ENCODE peak calls at places on chromosome 16, in ten cellular contexts. One of them, this sample, is unnamed.

GRCh38 chr16:3514621-3515020 is 13.8 kb downstream of the CLUAP1 start:
- DNase-seq in fibroblast of lung: peak
- DNase-seq in Peyer's patch: no peak
- DNase-seq in IMR-90: peak
- DNase-seq in neural progenitor cell: no peak
- DNase-seq in H9: no peak
- DNase-seq in kidney: no peak
- DNase-seq in CD4-positive, alpha-beta T cell: no peak
- DNase-seq in sigmoid colon: no peak
- DNase-seq in left ventricle myocardium inferior: no peak
- DNase-seq in this sample: no peak

GRCh38 chr16:4859900-4860255 is 12.6 kb downstream of the UBN1 start:
- DNase-seq in left ventricle myocardium inferior: no peak
- DNase-seq in kidney: peak
- DNase-seq in sigmoid colon: no peak
- DNase-seq in Peyer's patch: no peak
- DNase-seq in CD4-positive, alpha-beta T cell: no peak
- DNase-seq in neural progenitor cell: no peak
- DNase-seq in IMR-90: peak
- DNase-seq in fibroblast of lung: no peak
- DNase-seq in H9: no peak
- DNase-seq in this sample: no peak

GRCh38 chr16:19835989-19836421 is 48.6 kb downstream of the GPRC5B start:
- DNase-seq in CD4-positive, alpha-beta T cell: no peak
- DNase-seq in kidney: no peak
- DNase-seq in neural progenitor cell: no peak
- DNase-seq in sigmoid colon: no peak
- DNase-seq in Peyer's patch: no peak
- DNase-seq in left ventricle myocardium inferior: no peak
- DNase-seq in IMR-90: peak
- DNase-seq in fibroblast of lung: peak
- DNase-seq in H9: no peak
- DNase-seq in this sample: no peak

GRCh38 chr16:14360326-14361037 is 269.6 kb downstream of the PARN start:
- DNase-seq in fibroblast of lung: no peak
- DNase-seq in kidney: no peak
- DNase-seq in sigmoid colon: no peak
- DNase-seq in H9: no peak
- DNase-seq in Peyer's patch: no peak
- DNase-seq in left ventricle myocardium inferior: no peak
- DNase-seq in neural progenitor cell: no peak
- DNase-seq in IMR-90: no peak
- DNase-seq in CD4-positive, alpha-beta T cell: no peak
- DNase-seq in this sample: no peak

GRCh38 chr16:2527784-2528100 is 3.5 kb downstream of the CEMP1 start:
- DNase-seq in neural progenitor cell: no peak
- DNase-seq in kidney: peak
- DNase-seq in left ventricle myocardium inferior: no peak
- DNase-seq in CD4-positive, alpha-beta T cell: no peak
- DNase-seq in IMR-90: no peak
- DNase-seq in sigmoid colon: no peak
- DNase-seq in fibroblast of lung: no peak
- DNase-seq in H9: no peak
- DNase-seq in Peyer's patch: peak
- DNase-seq in this sample: no peak

GRCh38 chr16:53945996-53946395 is 242.0 kb downstream of the FTO start:
- DNase-seq in neural progenitor cell: peak
- DNase-seq in IMR-90: peak
- DNase-seq in Peyer's patch: no peak
- DNase-seq in H9: no peak
- DNase-seq in left ventricle myocardium inferior: no peak
- DNase-seq in sigmoid colon: no peak
- DNase-seq in kidney: no peak
- DNase-seq in CD4-positive, alpha-beta T cell: no peak
- DNase-seq in fibroblast of lung: peak
- DNase-seq in this sample: no peak

GRCh38 chr16:27434141-27435051 is 32.4 kb downstream of the IL21R start:
- DNase-seq in fibroblast of lung: no peak
- DNase-seq in sigmoid colon: peak
- DNase-seq in kidney: peak
- DNase-seq in CD4-positive, alpha-beta T cell: no peak
- DNase-seq in H9: peak
- DNase-seq in neural progenitor cell: no peak
- DNase-seq in IMR-90: no peak
- DNase-seq in Peyer's patch: no peak
- DNase-seq in left ventricle myocardium inferior: no peak
- DNase-seq in this sample: peak

GRCh38 chr16:53089434-53090270 is 34.9 kb downstream of the CHD9 start:
- DNase-seq in sigmoid colon: peak
- DNase-seq in IMR-90: no peak
- DNase-seq in neural progenitor cell: peak
- DNase-seq in fibroblast of lung: peak
- DNase-seq in left ventricle myocardium inferior: no peak
- DNase-seq in H9: no peak
- DNase-seq in Peyer's patch: no peak
- DNase-seq in CD4-positive, alpha-beta T cell: no peak
- DNase-seq in kidney: no peak
- DNase-seq in this sample: no peak

GRCh38 chr16:18832021-18832420 is 30.7 kb upstream of the ARL6IP1 start:
- DNase-seq in CD4-positive, alpha-beta T cell: no peak
- DNase-seq in Peyer's patch: no peak
- DNase-seq in fibroblast of lung: no peak
- DNase-seq in sigmoid colon: no peak
- DNase-seq in neural progenitor cell: peak
- DNase-seq in left ventricle myocardium inferior: no peak
- DNase-seq in kidney: no peak
- DNase-seq in IMR-90: no peak
- DNase-seq in H9: no peak
- DNase-seq in this sample: no peak

GRCh38 chr16:18829221-18829620 is 27.9 kb upstream of the ARL6IP1 start:
- DNase-seq in CD4-positive, alpha-beta T cell: no peak
- DNase-seq in IMR-90: no peak
- DNase-seq in H9: no peak
- DNase-seq in Peyer's patch: no peak
- DNase-seq in left ventricle myocardium inferior: no peak
- DNase-seq in kidney: no peak
- DNase-seq in fibroblast of lung: no peak
- DNase-seq in sigmoid colon: no peak
- DNase-seq in neural progenitor cell: no peak
- DNase-seq in this sample: no peak

GRCh38 chr16:18832613-18833012 is 31.3 kb upstream of the ARL6IP1 start:
- DNase-seq in left ventricle myocardium inferior: no peak
- DNase-seq in sigmoid colon: no peak
- DNase-seq in Peyer's patch: no peak
- DNase-seq in H9: no peak
- DNase-seq in IMR-90: no peak
- DNase-seq in kidney: no peak
- DNase-seq in neural progenitor cell: peak
- DNase-seq in CD4-positive, alpha-beta T cell: no peak
- DNase-seq in fibroblast of lung: no peak
- DNase-seq in this sample: no peak

GRCh38 chr16:18827890-18828289 is 26.5 kb upstream of the ARL6IP1 start:
- DNase-seq in fibroblast of lung: no peak
- DNase-seq in Peyer's patch: no peak
- DNase-seq in neural progenitor cell: no peak
- DNase-seq in IMR-90: no peak
- DNase-seq in CD4-positive, alpha-beta T cell: no peak
- DNase-seq in sigmoid colon: no peak
- DNase-seq in H9: no peak
- DNase-seq in left ventricle myocardium inferior: no peak
- DNase-seq in kidney: no peak
- DNase-seq in this sample: no peak
- TF ChIP-seq CTCF in fibroblast of lung: no peak
- TF ChIP-seq CTCF in Peyer's patch: no peak
- TF ChIP-seq CTCF in neural progenitor cell: no peak
- TF ChIP-seq CTCF in IMR-90: no peak
- TF ChIP-seq CTCF in CD4-positive, alpha-beta T cell: no peak
- TF ChIP-seq CTCF in sigmoid colon: no peak
- TF ChIP-seq CTCF in H9: no peak
- TF ChIP-seq CTCF in left ventricle myocardium inferior: no peak
- TF ChIP-seq CTCF in kidney: no peak
- TF ChIP-seq CTCF in this sample: no peak

GRCh38 chr16:87278191-87279093 is 38.8 kb downstream of the C16orf95 start:
- DNase-seq in neural progenitor cell: peak
- DNase-seq in Peyer's patch: peak
- DNase-seq in left ventricle myocardium inferior: peak
- DNase-seq in fibroblast of lung: peak
- DNase-seq in H9: peak
- DNase-seq in kidney: peak
- DNase-seq in CD4-positive, alpha-beta T cell: no peak
- DNase-seq in IMR-90: peak
- DNase-seq in sigmoid colon: peak
- DNase-seq in this sample: no peak
- TF ChIP-seq CTCF in neural progenitor cell: peak
- TF ChIP-seq CTCF in Peyer's patch: peak
- TF ChIP-seq CTCF in left ventricle myocardium inferior: peak
- TF ChIP-seq CTCF in fibroblast of lung: peak
- TF ChIP-seq CTCF in H9: peak
- TF ChIP-seq CTCF in kidney: peak
- TF ChIP-seq CTCF in CD4-positive, alpha-beta T cell: peak
- TF ChIP-seq CTCF in IMR-90: peak
- TF ChIP-seq CTCF in sigmoid colon: peak
- TF ChIP-seq CTCF in this sample: peak

DNA sequence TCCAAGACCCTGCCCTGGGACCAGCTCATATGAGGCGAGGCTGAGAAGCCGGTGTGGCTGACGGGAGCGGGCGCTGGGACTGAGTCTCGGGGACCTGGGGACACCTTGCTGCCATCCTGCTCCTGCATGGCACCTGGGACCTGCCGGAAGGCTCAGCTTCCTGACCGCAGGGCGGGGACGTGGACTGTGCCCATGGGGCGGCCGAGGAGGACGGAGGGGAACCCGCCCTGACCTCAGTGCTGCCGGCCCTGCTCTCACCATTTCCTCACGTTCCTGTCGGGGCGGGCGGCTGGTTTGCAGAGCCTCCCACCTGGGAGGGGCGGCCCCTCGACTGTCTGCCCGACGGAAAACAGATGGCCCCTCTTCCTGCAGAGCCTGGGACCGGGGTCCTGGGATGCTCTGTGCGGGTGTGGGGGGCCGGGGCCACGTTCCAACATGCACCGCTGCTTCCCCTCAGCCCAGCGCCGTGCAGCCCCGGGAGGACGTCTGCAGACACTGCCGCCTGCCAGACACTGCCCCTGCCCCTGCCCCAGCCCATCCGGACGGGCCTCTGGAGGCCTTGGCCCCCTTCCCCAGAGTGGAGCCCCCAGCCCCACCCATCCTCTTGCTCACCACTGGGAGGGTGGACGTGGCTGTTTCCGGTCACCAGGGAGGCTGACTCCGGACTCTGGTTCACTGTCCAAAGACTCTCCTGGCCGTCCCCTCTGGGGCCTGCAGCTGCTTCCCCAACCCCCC is 43.9 kb upstream of the SSTR5 start:
- DNase-seq in H9: no peak
- DNase-seq in CD4-positive, alpha-beta T cell: no peak
- DNase-seq in Peyer's patch: no peak
- DNase-seq in neural progenitor cell: no peak
- DNase-seq in IMR-90: no peak
- DNase-seq in kidney: no peak
- DNase-seq in sigmoid colon: no peak
- DNase-seq in left ventricle myocardium inferior: no peak
- DNase-seq in fibroblast of lung: no peak
- DNase-seq in this sample: no peak
- TF ChIP-seq CTCF in H9: no peak
- TF ChIP-seq CTCF in CD4-positive, alpha-beta T cell: no peak
- TF ChIP-seq CTCF in Peyer's patch: no peak
- TF ChIP-seq CTCF in neural progenitor cell: no peak
- TF ChIP-seq CTCF in IMR-90: no peak
- TF ChIP-seq CTCF in kidney: no peak
- TF ChIP-seq CTCF in sigmoid colon: no peak
- TF ChIP-seq CTCF in left ventricle myocardium inferior: no peak
- TF ChIP-seq CTCF in fibroblast of lung: no peak
- TF ChIP-seq CTCF in this sample: no peak

DNA sequence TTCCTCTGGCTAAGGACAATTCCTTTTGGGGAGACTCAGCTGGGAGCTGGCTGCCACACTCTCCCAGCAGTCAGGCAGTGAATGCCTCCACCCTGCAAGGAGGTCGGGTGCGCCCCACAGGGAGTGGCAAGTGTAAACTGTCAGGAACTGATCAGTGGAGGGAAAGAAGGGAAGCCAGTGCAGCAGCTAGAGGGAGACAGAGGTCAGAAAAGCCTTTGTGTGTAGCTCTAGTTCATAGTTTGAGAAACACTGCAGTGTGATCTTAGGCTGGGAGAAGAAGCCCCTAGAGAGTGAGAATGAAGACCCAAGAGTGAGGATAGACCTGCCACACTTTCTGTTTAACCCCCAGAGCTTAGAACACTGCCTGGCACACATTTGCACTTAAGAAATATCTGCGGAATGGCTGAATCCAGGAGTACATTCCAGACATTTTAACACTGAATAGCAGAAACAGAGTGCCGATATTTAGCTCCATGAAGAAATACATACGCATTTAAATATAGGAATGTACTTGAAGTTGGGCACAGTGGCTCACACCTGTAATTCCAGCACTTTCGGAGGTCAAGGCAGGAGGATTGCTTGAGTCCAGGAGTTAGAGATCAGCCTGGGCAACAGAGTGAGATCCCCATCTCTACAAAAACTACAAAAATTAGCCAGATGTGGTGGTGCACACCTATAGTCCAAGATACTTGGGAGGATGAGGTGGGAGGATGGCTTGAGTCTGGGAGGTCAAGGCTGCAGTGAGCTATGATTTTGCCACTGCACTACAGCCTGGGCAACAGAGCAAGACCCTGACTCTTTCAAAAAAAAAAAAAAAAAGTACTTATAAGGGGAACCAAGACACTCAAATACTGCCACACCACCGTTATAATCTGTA is 11.1 kb upstream of the SLC5A11 start:
- DNase-seq in neural progenitor cell: peak
- DNase-seq in Peyer's patch: peak
- DNase-seq in kidney: no peak
- DNase-seq in H9: peak
- DNase-seq in left ventricle myocardium inferior: no peak
- DNase-seq in CD4-positive, alpha-beta T cell: no peak
- DNase-seq in IMR-90: peak
- DNase-seq in fibroblast of lung: peak
- DNase-seq in sigmoid colon: peak
- DNase-seq in this sample: no peak
- TF ChIP-seq CTCF in neural progenitor cell: peak
- TF ChIP-seq CTCF in Peyer's patch: peak
- TF ChIP-seq CTCF in kidney: peak
- TF ChIP-seq CTCF in H9: peak
- TF ChIP-seq CTCF in left ventricle myocardium inferior: peak
- TF ChIP-seq CTCF in CD4-positive, alpha-beta T cell: no peak
- TF ChIP-seq CTCF in IMR-90: peak
- TF ChIP-seq CTCF in fibroblast of lung: peak
- TF ChIP-seq CTCF in sigmoid colon: no peak
- TF ChIP-seq CTCF in this sample: peak

GRCh38 chr16:30829130-30830071 is 42.4 kb upstream of the ZNF629 start:
- DNase-seq in kidney: no peak
- DNase-seq in IMR-90: no peak
- DNase-seq in Peyer's patch: peak
- DNase-seq in left ventricle myocardium inferior: no peak
- DNase-seq in neural progenitor cell: no peak
- DNase-seq in CD4-positive, alpha-beta T cell: no peak
- DNase-seq in fibroblast of lung: no peak
- DNase-seq in sigmoid colon: no peak
- DNase-seq in H9: no peak
- DNase-seq in this sample: peak
- TF ChIP-seq CTCF in kidney: no peak
- TF ChIP-seq CTCF in IMR-90: no peak
- TF ChIP-seq CTCF in Peyer's patch: peak
- TF ChIP-seq CTCF in left ventricle myocardium inferior: peak
- TF ChIP-seq CTCF in neural progenitor cell: no peak
- TF ChIP-seq CTCF in CD4-positive, alpha-beta T cell: no peak
- TF ChIP-seq CTCF in fibroblast of lung: peak
- TF ChIP-seq CTCF in sigmoid colon: no peak
- TF ChIP-seq CTCF in H9: peak
- TF ChIP-seq CTCF in this sample: no peak

GRCh38 chr16:76456016-76456415 is 178.8 kb downstream of the CNTNAP4 start:
- DNase-seq in CD4-positive, alpha-beta T cell: no peak
- DNase-seq in sigmoid colon: no peak
- DNase-seq in left ventricle myocardium inferior: no peak
- DNase-seq in fibroblast of lung: no peak
- DNase-seq in Peyer's patch: no peak
- DNase-seq in H9: no peak
- DNase-seq in neural progenitor cell: no peak
- DNase-seq in IMR-90: no peak
- DNase-seq in kidney: no peak
- DNase-seq in this sample: no peak
- TF ChIP-seq CTCF in CD4-positive, alpha-beta T cell: no peak
- TF ChIP-seq CTCF in sigmoid colon: no peak
- TF ChIP-seq CTCF in left ventricle myocardium inferior: no peak
- TF ChIP-seq CTCF in fibroblast of lung: no peak
- TF ChIP-seq CTCF in Peyer's patch: no peak
- TF ChIP-seq CTCF in H9: no peak
- TF ChIP-seq CTCF in neural progenitor cell: no peak
- TF ChIP-seq CTCF in IMR-90: no peak
- TF ChIP-seq CTCF in kidney: no peak
- TF ChIP-seq CTCF in this sample: no peak

This sample was measured in chondrocyte.